ENCODE peak calls at places on chromosomes 3 and 15, in eight cellular contexts. G, X, S, C, K, A, M and V are unnamed samples.

GRCh38 chr3:16056210-16056607 is 118.3 kb upstream of the GALNT15 start:
- DNase-seq in X (no peak), A (no peak), K (no peak), M (no peak), S (peak), C (no peak), G (no peak), V (no peak)

GRCh38 chr15:58015565-58015964 is 49.9 kb downstream of the ALDH1A2 start:
- DNase-seq in S (no peak), G (no peak), C (no peak), K (no peak), M (no peak), X (no peak), A (no peak), V (no peak)

GRCh38 chr3:128447561-128448013 is 19.1 kb downstream of the DNAJB8 start:
- DNase-seq in X (no peak), A (no peak), C (no peak), G (no peak), M (no peak), K (no peak), S (no peak), V (no peak)

GRCh38 chr3:79369306-79369705 is 398.5 kb downstream of the ROBO1 start:
- DNase-seq in X (no peak), C (peak), K (no peak), A (no peak), G (no peak), S (no peak), M (no peak), V (no peak)

GRCh38 chr15:72141171-72142084 is 23.2 kb downstream of the SENP8 start:
- DNase-seq in M (no peak), G (no peak), A (no peak), S (no peak), K (no peak), C (no peak), X (peak), V (no peak)

GRCh38 chr15:58019503-58020376 is 45.8 kb downstream of the ALDH1A2 start:
- DNase-seq in M (no peak), X (no peak), K (no peak), C (no peak), A (no peak), G (no peak), S (no peak), V (no peak)

GRCh38 chr15:35519536-35520149 is 26.3 kb downstream of the DPH6 start:
- DNase-seq in S (peak), A (peak), G (peak), M (peak), C (peak), X (peak), K (no peak), V (no peak)

GRCh38 chr3:147404000-147404799 is 2.1 kb downstream of the ZIC4 start:
- DNase-seq in S (no peak), K (no peak), X (no peak), G (no peak), C (peak), A (no peak), M (no peak), V (no peak)

GRCh38 chr3:127439621-127440020 is 150.9 kb downstream of the TPRA1 start:
- DNase-seq in M (no peak), A (no peak), G (no peak), K (no peak), C (no peak), X (no peak), S (no peak), V (no peak)

GRCh38 chr3:173732237-173732636 is 334.7 kb downstream of the NLGN1 start:
- DNase-seq in C (peak), K (no peak), S (no peak), X (no peak), M (no peak), A (no peak), G (no peak), V (no peak)

GRCh38 chr3:120608506-120608905 is 12.4 kb downstream of the NDUFB4 start:
- DNase-seq in M (no peak), X (no peak), C (no peak), S (no peak), A (no peak), K (no peak), G (peak), V (no peak)

GRCh38 chr15:64521201-64521600 is 60.8 kb downstream of the ZNF609 start:
- DNase-seq in G (no peak), S (no peak), K (no peak), A (no peak), X (no peak), M (no peak), C (no peak), V (no peak)

GRCh38 chr15:99283739-99284138 is 32.5 kb downstream of the LRRC28 start:
- DNase-seq in A (no peak), C (no peak), K (no peak), S (no peak), G (no peak), X (no peak), M (no peak), V (no peak)

GRCh38 chr3:60746690-60747416 is 504.4 kb downstream of the FHIT start:
- DNase-seq in A (no peak), G (no peak), X (no peak), C (no peak), S (no peak), M (no peak), K (no peak), V (no peak)

GRCh38 chr15:38885001-38885400 is 320.4 kb upstream of the RASGRP1 start:
- DNase-seq in G (no peak), S (peak), X (peak), K (no peak), A (no peak), M (no peak), C (no peak), V (no peak)

GRCh38 chr15:64738231-64739095 is 36.9 kb downstream of the RBPMS2 start:
- DNase-seq in M (no peak), X (no peak), G (no peak), S (no peak), K (no peak), A (no peak), C (no peak), V (no peak)

GRCh38 chr3:5264896-5265770 is 77.6 kb downstream of the EDEM1 start:
- DNase-seq in C (no peak), S (no peak), K (no peak), X (no peak), G (no peak), A (no peak), M (no peak), V (no peak)

GRCh38 chr3:33091746-33092145 is 5.2 kb downstream of the GLB1 start:
- DNase-seq in K (no peak), A (no peak), G (no peak), M (peak), X (no peak), C (no peak), S (no peak), V (no peak)

GRCh38 chr15:85048430-85048829 is 66.8 kb downstream of the PDE8A start:
- DNase-seq in X (no peak), M (no peak), K (no peak), C (no peak), G (no peak), S (peak), A (no peak), V (no peak)

GRCh38 chr3:60017631-60018030 is 967.8 kb upstream of the CFAP20DC start:
- DNase-seq in A (no peak), S (no peak), M (no peak), C (no peak), K (no peak), X (no peak), G (no peak), V (peak)

GRCh38 chr3:4730734-4731133 is 237.6 kb downstream of the ITPR1 start:
- DNase-seq in C (no peak), S (no peak), X (no peak), G (no peak), M (no peak), A (no peak), K (no peak), V (no peak)

GRCh38 chr3:128504957-128505730 is 12.1 kb upstream of the GATA2 start:
- DNase-seq in C (no peak), A (no peak), G (no peak), K (no peak), X (no peak), M (peak), S (no peak), V (no peak)

GRCh38 chr3:33315826-33316225 is 38.6 kb downstream of the FBXL2 start:
- DNase-seq in M (no peak), C (no peak), S (peak), X (peak), A (peak), K (no peak), G (no peak), V (no peak)

GRCh38 chr3:25283596-25283995 is 144.5 kb upstream of the RARB start:
- DNase-seq in A (no peak), S (no peak), X (no peak), M (no peak), K (no peak), C (no peak), G (no peak), V (no peak)

GRCh38 chr3:15860014-15860934 is 62.5 kb upstream of the ANKRD28 start:
- DNase-seq in S (peak), X (peak), C (peak), G (peak), K (no peak), M (peak), A (peak), V (peak)

GRCh38 chr3:114405202-114405601 is 111.4 kb downstream of the TIGIT start:
- DNase-seq in C (no peak), K (no peak), S (no peak), A (no peak), M (no peak), X (no peak), G (no peak), V (no peak)

GRCh38 chr3:140505876-140506275 is 172.0 kb upstream of the TRIM42 start:
- DNase-seq in X (no peak), S (no peak), C (no peak), M (no peak), A (no peak), G (no peak), K (no peak), V (no peak)

GRCh38 chr15:101054991-101055390 is 135.8 kb downstream of the LRRK1 start:
- DNase-seq in K (no peak), G (peak), A (no peak), S (no peak), M (no peak), X (no peak), C (no peak), V (no peak)

GRCh38 chr15:38084289-38084688 is 149.8 kb downstream of the TMCO5A start:
- DNase-seq in A (no peak), X (no peak), G (no peak), C (no peak), S (no peak), M (no peak), K (no peak), V (peak)

DNA sequence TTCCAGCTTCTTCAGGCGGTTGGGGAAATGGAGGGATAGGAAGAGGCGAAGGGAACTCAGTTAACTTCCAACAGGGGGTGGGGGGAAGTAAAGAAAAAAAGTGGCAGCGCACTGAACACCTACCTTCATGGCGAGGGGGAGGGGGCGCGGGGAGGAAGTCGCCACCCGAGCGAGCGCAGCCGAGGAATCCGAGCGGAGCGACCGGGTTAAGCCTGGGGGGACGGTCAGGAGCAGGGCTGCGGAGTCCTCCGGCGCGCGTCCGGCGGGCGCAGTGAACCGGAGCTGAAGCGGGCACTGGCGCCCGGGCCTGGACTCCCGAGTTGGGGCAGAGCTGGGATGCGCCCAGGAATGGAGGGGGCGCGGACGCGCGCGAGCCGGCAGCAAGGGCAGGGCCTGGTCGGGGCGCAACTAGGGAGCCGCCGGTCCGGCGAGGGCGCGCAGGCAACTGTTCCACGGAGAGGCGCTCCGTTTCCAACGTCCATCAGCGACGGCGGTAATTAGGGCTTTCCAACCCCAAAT is at the start of gene WNT5A:
- DNase-seq in K (no peak), G (peak), A (no peak), M (no peak), X (no peak), C (peak), S (peak), V (no peak)
- TF ChIP-seq REST in K (no peak), G (no peak), A (no peak), M (no peak), X (no peak), C (no peak), S (no peak), V (no peak)

DNA sequence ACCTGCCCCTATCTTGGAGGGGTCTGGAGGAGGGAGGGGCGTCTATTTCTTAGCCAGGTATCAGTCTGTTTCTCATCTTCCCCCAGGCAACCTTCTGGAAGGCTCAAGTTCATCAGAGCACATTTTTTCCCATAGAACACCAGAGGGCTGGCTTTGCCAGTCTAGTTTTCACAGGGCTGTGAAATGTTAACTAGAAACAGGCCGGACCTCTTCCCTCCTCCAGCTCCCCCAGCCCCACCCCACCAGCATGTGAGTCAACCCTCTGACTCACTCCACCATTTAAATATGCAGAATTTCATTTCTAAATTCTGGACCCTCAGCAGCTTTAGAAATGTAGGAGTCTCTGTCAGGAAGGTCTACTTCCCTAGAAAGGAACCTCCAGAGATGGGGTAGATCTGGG is 66.8 kb downstream of the SLCO2A1 start:
- DNase-seq in M (no peak), G (no peak), S (no peak), X (no peak), C (no peak), K (no peak), A (no peak), V (no peak)
- TF ChIP-seq REST in M (no peak), G (no peak), S (no peak), X (no peak), C (no peak), K (no peak), A (no peak), V (no peak)

DNA sequence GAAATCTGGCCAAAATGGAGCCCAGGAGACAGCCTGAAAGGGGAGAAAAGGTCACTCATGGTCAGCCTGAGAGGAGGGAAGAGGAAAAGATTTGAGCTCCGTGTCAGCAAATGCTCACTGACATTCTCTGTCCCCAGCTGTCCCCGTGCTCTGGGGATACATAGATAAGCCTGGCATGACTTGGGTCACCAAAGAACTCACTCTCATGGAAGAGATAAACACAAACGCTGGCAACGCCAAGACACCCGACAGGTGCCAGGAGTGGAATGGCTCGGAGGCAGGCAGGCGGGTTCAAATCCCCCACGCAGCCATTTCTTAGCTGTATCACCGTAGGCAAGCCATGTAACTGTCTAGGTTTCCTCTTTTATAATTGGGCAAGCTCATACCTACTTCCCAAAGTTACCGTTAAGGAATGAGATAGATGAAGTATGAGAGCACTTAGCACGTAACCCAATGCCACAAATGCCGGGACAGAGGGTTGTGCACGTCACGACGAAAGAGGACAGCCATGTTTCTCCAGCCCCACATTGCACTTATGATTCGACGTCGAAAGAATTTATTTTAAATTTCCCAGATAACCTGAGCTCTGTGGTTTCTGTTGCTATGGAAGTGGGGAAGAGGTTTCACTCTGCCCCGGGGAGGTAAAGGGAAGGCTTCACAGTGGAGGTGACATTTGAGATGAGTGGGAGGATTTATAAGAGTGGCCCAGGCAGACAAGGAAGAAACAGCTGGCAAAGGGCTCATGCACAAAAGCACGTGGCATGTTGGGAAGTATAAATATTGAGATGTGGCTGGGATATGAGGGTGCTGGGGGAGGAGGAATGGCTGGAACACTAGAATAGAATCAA is 41.4 kb upstream of the TSEN2 start:
- DNase-seq in X (no peak), G (no peak), C (no peak), S (no peak), M (no peak), K (no peak), A (no peak), V (no peak)
- TF ChIP-seq REST in X (no peak), G (no peak), C (no peak), S (no peak), M (no peak), K (no peak), A (no peak), V (no peak)

DNA sequence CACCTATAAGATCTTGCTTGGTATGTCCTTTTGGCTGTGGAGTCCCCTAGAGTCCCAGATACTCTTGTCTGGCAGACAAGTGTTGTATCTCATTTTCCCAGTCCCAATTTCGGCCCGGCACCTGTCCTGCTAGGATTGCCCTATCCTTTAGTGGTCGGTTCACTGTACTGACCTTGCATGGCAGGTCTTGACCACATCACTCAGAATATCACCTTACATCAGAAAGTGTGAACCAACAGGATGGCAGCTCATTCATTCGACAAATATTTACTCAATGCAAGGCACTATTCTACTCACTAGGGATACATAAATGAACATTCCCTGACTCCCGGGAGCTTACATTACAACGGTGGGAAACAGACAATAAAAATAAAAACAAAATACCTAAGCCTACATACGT is 5.7 kb upstream of the CCDC80 start:
- DNase-seq in M (no peak), A (no peak), C (peak), G (no peak), K (no peak), X (peak), S (peak), V (no peak)
- TF ChIP-seq REST in M (no peak), A (no peak), C (no peak), G (no peak), K (no peak), X (no peak), S (no peak), V (no peak)

DNA sequence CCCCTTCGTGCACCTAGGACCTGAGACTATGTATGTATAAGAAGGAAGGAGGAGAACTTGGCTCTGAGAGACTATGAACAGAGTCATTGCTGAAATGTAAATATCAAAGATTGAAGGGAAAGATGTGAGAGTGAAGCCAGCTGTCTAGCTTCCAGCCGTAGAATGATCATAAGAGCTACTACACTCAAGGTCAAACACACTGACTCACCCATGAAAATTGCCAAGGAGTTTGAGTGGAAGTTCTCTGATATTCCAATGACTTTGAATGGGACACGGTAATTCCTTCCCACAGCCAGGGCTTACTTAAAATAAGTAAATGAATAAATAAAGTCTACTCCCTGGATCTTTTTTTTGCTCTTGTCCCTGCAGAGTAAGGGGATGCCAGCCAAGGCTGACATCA is 398.9 kb upstream of the TPRG1 start:
- DNase-seq in X (peak), A (no peak), K (peak), C (no peak), S (peak), G (no peak), M (no peak), V (no peak)
- TF ChIP-seq REST in X (no peak), A (no peak), K (no peak), C (no peak), S (no peak), G (no peak), M (no peak), V (no peak)

GRCh38 chr15:45919806-45920205 is 285.0 kb downstream of the SQOR start:
- DNase-seq in K (peak), S (peak), M (no peak), G (no peak), X (peak), A (no peak), C (peak), V (no peak)
- TF ChIP-seq REST in K (no peak), S (no peak), M (no peak), G (no peak), X (no peak), A (no peak), C (no peak), V (no peak)